ENCODE peak calls at places on chromosomes 6 and 20, in five cellular contexts. B is HepG2, E is hepatocyte, R is brain microvascular endothelial cell, Z is HCT116. F is an unnamed sample.

GRCh38 chr20:55417797-55418196 is 587.5 kb downstream of the CBLN4 start:
- DNase-seq in B (no peak), E (peak), R (no peak), Z (no peak), F (no peak)

GRCh38 chr20:61658563-61658962 is 406.5 kb downstream of the CDH4 start:
- DNase-seq in B (no peak), E (no peak), R (no peak), Z (no peak), F (no peak)

GRCh38 chr20:32706486-32706885 is 32.7 kb upstream of the C20orf203 start:
- DNase-seq in B (no peak), E (no peak), R (no peak), Z (no peak), F (no peak)

GRCh38 chr20:30594112-30594511 is 663.4 kb upstream of the DEFB115 start:
- DNase-seq in B (no peak), E (no peak), R (no peak), Z (no peak), F (peak)

GRCh38 chr20:62598761-62599194 is 43.5 kb upstream of the SLCO4A1 start:
- DNase-seq in B (no peak), E (no peak), R (no peak), Z (peak), F (no peak)

GRCh38 chr6:162123797-162124196 is 603.8 kb downstream of the PRKN start:
- DNase-seq in B (no peak), E (peak), R (no peak), Z (no peak), F (peak)

GRCh38 chr6:37137201-37137880 is 32.6 kb upstream of the PIM1 start:
- DNase-seq in B (peak), E (peak), R (peak), Z (peak), F (peak)

GRCh38 chr6:157229733-157230132 is 93.6 kb downstream of the TMEM242 start:
- DNase-seq in B (no peak), E (no peak), R (no peak), Z (no peak), F (peak)

GRCh38 chr6:90463359-90463758 is 123.5 kb downstream of the MAP3K7 start:
- DNase-seq in B (no peak), E (no peak), R (no peak), Z (no peak), F (no peak)

GRCh38 chr6:140320081-140320798 is 945.8 kb upstream of the CITED2 start:
- DNase-seq in B (no peak), E (no peak), R (no peak), Z (no peak), F (no peak)

GRCh38 chr6:97136644-97137358 is 146.2 kb downstream of the MMS22L start:
- DNase-seq in B (no peak), E (no peak), R (no peak), Z (no peak), F (no peak)

GRCh38 chr6:8006208-8006607 is 58.0 kb downstream of the BLOC1S5 start:
- DNase-seq in B (peak), E (peak), R (peak), Z (peak), F (no peak)

GRCh38 chr6:25223421-25224052 is 55.6 kb upstream of the CARMIL1 start:
- DNase-seq in B (peak), E (peak), R (peak), Z (peak), F (peak)

GRCh38 chr20:17958326-17959256 is 10.0 kb downstream of the SNX5 start:
- DNase-seq in B (peak), E (peak), R (no peak), Z (no peak), F (peak)

GRCh38 chr20:49584418-49585382 is 16.8 kb upstream of the PTGIS start:
- DNase-seq in B (no peak), E (peak), R (no peak), Z (no peak), F (no peak)

GRCh38 chr6:117401799-117402198 is 23.9 kb downstream of the ROS1 start:
- DNase-seq in B (no peak), E (no peak), R (no peak), Z (no peak), F (no peak)

GRCh38 chr6:22151892-22152291 is 144.9 kb downstream of the PRL start:
- DNase-seq in B (no peak), E (no peak), R (no peak), Z (no peak), F (no peak)

GRCh38 chr6:22149081-22149480 is 147.8 kb downstream of the PRL start:
- DNase-seq in B (no peak), E (no peak), R (no peak), Z (no peak), F (peak)

GRCh38 chr6:22147983-22148797 is 148.6 kb downstream of the PRL start:
- DNase-seq in B (peak), E (peak), R (peak), Z (no peak), F (peak)

GRCh38 chr6:22147469-22147815 is 149.4 kb downstream of the PRL start:
- DNase-seq in B (no peak), E (peak), R (no peak), Z (no peak), F (no peak)

GRCh38 chr6:22149501-22150490 is 147.0 kb downstream of the PRL start:
- DNase-seq in B (no peak), E (peak), R (peak), Z (no peak), F (no peak)
- H3K27ac ChIP-seq in B (no peak), E (no peak), R (no peak), Z (no peak), F (no peak)

DNA sequence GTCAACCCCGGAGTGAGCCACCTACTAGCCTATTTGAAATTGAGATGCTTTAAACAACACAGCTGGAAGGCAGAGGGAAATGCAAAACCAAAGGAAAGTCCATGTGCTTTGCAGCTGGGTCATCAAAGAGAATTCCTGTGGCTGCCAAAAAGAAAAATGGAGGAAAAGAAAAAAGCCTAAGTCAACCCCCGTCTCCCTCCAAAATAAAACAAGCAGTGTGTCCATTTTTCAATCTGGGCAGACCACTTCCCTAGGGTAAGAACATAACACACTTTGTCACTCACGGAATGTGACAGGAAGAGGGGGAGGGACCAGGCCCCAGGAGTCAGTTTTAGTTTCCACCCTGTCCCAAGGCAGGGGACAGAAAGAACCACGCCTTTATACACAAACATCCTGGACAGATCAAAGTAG is 29.3 kb downstream of the PXDC1 start:
- DNase-seq in B (no peak), E (no peak), R (no peak), Z (no peak), F (peak)
- H3K27ac ChIP-seq in B (no peak), E (no peak), R (no peak), Z (no peak), F (no peak)

GRCh38 chr20:53752971-53753879 is 159.6 kb upstream of the ZNF217 start:
- DNase-seq in B (no peak), E (no peak), R (no peak), Z (no peak), F (peak)
- H3K27ac ChIP-seq in B (peak), E (peak), R (no peak), Z (peak), F (peak)

DNA sequence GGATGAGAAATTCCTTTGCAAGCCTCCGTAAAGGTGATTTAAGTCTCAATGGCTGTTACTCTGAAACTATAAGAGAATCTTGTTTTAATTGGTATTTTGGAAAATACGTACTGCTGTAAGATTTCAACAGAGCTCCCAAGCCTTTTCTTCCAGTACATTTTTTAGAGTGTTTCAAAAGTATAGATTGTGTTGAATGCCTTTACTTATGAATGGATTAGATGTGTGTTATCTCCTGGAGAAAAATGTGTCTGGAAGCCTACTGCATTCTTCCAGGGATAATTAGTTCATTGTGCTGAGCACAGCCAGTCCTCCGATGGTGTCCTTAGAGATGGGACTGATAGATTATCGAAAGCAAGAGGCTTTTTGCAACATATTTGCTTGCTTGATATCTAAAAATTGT is 114.2 kb downstream of the PLEKHG1 start:
- DNase-seq in B (no peak), E (no peak), R (no peak), Z (no peak), F (no peak)
- H3K27ac ChIP-seq in B (no peak), E (no peak), R (no peak), Z (no peak), F (no peak)